ENCODE peak calls at places on chromosomes 1 and 21, in ten cellular contexts. R, V, N, X, P, E, U, C, S and G are unnamed samples.

GRCh38 chr1:115400891-115401290 is 62.8 kb upstream of the NGF start:
- DNase-seq in R (no peak), V (no peak), N (no peak), X (no peak), P (no peak), E (no peak), U (no peak), C (no peak), S (no peak), G (no peak)

GRCh38 chr1:224767031-224767430 is 150.9 kb downstream of the CNIH3 start:
- DNase-seq in R (no peak), V (no peak), N (no peak), X (no peak), P (no peak), E (no peak), U (no peak), C (no peak), S (no peak), G (no peak)

GRCh38 chr1:24981632-24982007 is 51.5 kb upstream of the RUNX3 start:
- DNase-seq in R (no peak), V (no peak), N (no peak), X (no peak), P (no peak), E (no peak), U (no peak), C (no peak), S (no peak), G (no peak)

GRCh38 chr1:15214507-15214906 is 32.5 kb upstream of the FHAD1 start:
- DNase-seq in R (no peak), V (no peak), N (no peak), X (no peak), P (peak; percentile 69), E (peak; percentile 73), U (peak; percentile 62), C (no peak), S (peak; percentile 36), G (no peak)

GRCh38 chr21:32979598-32980268 is 46.0 kb upstream of the OLIG2 start:
- DNase-seq in R (no peak), V (no peak), N (no peak), X (no peak), P (no peak), E (no peak), U (no peak), C (no peak), S (no peak), G (no peak)

GRCh38 chr1:40692429-40692905 is 963 bp downstream of the NFYC start:
- DNase-seq in R (no peak), V (no peak), N (no peak), X (no peak), P (no peak), E (no peak), U (peak; percentile 46), C (no peak), S (no peak), G (peak; percentile 59)

GRCh38 chr21:21159253-21159899 is 161.2 kb downstream of the NCAM2 start:
- DNase-seq in R (no peak), V (no peak), N (no peak), X (no peak), P (no peak), E (no peak), U (no peak), C (no peak), S (no peak), G (no peak)

GRCh38 chr1:12462586-12462985 is 155.4 kb downstream of the DHRS3 start:
- DNase-seq in R (no peak), V (no peak), N (no peak), X (no peak), P (no peak), E (no peak), U (no peak), C (no peak), S (no peak), G (no peak)

GRCh38 chr21:43331962-43332458 is 94.9 kb downstream of the SIK1 start:
- DNase-seq in R (no peak), V (peak; percentile 70), N (no peak), X (no peak), P (no peak), E (no peak), U (no peak), C (no peak), S (no peak), G (peak; percentile 77)

GRCh38 chr1:248136811-248137210 is 8.1 kb upstream of the OR2M5 start:
- DNase-seq in R (no peak), V (peak; percentile 70), N (no peak), X (no peak), P (no peak), E (no peak), U (no peak), C (no peak), S (no peak), G (no peak)

GRCh38 chr1:102550729-102551384 is 554.1 kb upstream of the OLFM3 start:
- DNase-seq in R (peak; percentile 52), V (no peak), N (no peak), X (no peak), P (no peak), E (peak; percentile 0), U (peak; percentile 7), C (peak; percentile 35), S (no peak), G (no peak)

GRCh38 chr1:230125633-230126528 is 58.8 kb downstream of the GALNT2 start:
- DNase-seq in R (no peak), V (no peak), N (no peak), X (no peak), P (no peak), E (no peak), U (no peak), C (peak; percentile 26), S (no peak), G (no peak)

GRCh38 chr1:9590945-9591668 is 2.4 kb downstream of the TMEM201 start:
- DNase-seq in R (peak; percentile 51), V (peak; percentile 70), N (no peak), X (no peak), P (no peak), E (no peak), U (no peak), C (peak; percentile 24), S (no peak), G (no peak)

GRCh38 chr1:172421974-172422604 is 1.6 kb downstream of the C1orf105 start:
- DNase-seq in R (no peak), V (no peak), N (no peak), X (no peak), P (no peak), E (no peak), U (no peak), C (no peak), S (no peak), G (no peak)

GRCh38 chr1:166350490-166350889 is 183.7 kb upstream of the FAM78B start:
- DNase-seq in R (no peak), V (no peak), N (no peak), X (no peak), P (no peak), E (no peak), U (no peak), C (no peak), S (no peak), G (no peak)

GRCh38 chr21:29340228-29340627 is 41.5 kb downstream of the BACH1 start:
- DNase-seq in R (no peak), V (no peak), N (no peak), X (no peak), P (no peak), E (no peak), U (no peak), C (no peak), S (no peak), G (no peak)

GRCh38 chr1:53501065-53502005 is 42.1 kb downstream of the DMRTB1 start:
- DNase-seq in R (no peak), V (no peak), N (no peak), X (no peak), P (no peak), E (no peak), U (no peak), C (no peak), S (no peak), G (no peak)
- TF ChIP-seq CTCF in R (no peak), V (no peak), N (no peak), X (no peak), P (no peak), E (no peak), U (no peak), C (no peak), S (no peak), G (no peak)

GRCh38 chr21:34886554-34887385 is 162.3 kb downstream of the RUNX1 start:
- DNase-seq in R (peak; percentile 66), V (peak; percentile 87), N (peak; percentile 56), X (peak; percentile 44), P (no peak), E (no peak), U (peak; percentile 43), C (peak; percentile 39), S (peak; percentile 37), G (no peak)
- H3K4me3 ChIP-seq in R (peak overlapping the region; percentile 99), V (peak overlapping the region; percentile 64), N (peak overlapping the region; percentile 55), X (peak overlapping the region; percentile 62), P (peak overlapping the region; percentile 18), E (peak overlapping the region; percentile 64), U (peak overlapping the region; percentile 8), C (peak overlapping the region; percentile 89), S (peak overlapping the region; percentile 71), G (peak overlapping the region; percentile 56)

DNA sequence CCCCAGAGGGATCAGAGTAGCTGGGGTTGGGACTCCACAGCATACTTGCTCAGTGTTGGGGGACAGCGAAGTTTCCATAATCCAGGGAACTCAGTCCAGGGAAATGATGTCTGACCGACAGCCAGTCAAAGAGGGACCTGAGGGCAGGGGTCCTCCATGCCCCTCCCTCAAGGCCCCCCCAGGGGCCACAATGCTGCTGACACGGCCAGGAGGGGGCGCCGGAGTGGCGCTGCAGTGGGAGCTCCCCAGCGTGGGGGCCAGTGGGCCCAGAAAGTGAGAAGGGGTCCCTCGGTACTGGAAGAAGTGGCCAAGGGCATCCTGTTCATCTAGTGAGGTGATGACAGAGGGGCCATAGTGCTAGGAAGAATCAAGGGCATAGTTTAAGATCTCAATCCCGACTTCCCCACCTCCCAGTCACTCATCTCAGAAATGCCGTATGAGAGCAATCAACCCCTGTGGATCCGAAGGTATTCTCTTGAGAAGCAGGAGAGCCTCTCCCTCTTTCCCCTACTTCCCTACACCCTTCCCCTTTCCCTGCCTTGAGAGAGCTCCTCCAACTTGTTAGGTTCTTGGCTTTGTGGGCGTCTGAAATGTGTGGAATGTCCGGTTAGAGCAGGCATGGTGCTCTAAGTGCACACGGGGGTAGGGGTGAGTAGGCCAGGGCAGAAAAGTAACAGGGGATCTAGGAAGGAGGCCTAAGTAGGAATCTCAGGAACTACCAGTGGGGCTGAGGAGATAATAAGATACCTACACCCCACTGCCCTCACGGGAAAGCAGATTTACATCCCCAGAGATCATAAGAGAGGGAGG is 4.1 kb downstream of the NUDT17 start:
- DNase-seq in R (no peak), V (peak; percentile 71), N (no peak), X (no peak), P (no peak), E (no peak), U (no peak), C (no peak), S (no peak), G (no peak)
- TF ChIP-seq CTCF in R (peak; percentile 41), V (no peak), N (no peak), X (no peak), P (no peak), E (peak; percentile 51), U (peak; percentile 59), C (peak; percentile 38), S (no peak), G (peak; percentile 18)

DNA sequence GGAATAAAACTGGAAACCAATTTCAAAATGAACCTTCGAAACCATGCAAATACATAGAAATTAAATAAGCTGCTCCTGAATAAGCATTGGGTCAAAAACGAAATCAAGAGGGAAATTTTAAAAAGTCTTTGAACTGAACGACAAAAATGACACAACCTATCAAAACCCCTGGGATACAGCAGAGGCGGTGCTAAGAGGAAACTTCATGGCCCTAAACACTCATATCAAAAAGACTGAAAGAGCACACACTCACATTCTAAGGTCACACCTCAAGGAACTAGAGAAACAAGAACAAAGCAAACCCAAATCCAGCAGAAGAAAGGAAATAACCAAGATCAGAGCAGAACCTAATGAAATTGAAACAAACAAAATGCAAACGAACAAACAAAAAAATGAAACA is 85.2 kb upstream of the CDC42BPA start:
- DNase-seq in R (no peak), V (no peak), N (no peak), X (no peak), P (no peak), E (no peak), U (no peak), C (peak; percentile 13), S (no peak), G (no peak)
- H3K4me3 ChIP-seq in R (no peak overlapping the region), V (no peak overlapping the region), N (no peak overlapping the region), X (no peak overlapping the region), P (no peak overlapping the region), E (no peak overlapping the region), U (no peak overlapping the region), C (no peak overlapping the region), S (no peak overlapping the region), G (no peak overlapping the region)